ENCODE peak calls at places on chromosomes 4 and X, in seven cellular contexts. T is uterus, I is left ventricle myocardium inferior, K is MM.1S, Z is AG10803, J is pancreas, M is cardiac fibroblast. D is an unnamed sample.
A peak's percentile ranks its signal among the peaks of the same experiment; 100 is the strongest.

GRCh38 chr4:102537280-102537679 is 36.1 kb downstream of the NFKB1 start:
- DNase-seq in M (no peak), T (no peak), K (no peak), Z (no peak), J (no peak), I (no peak), D (no peak)

GRCh38 chrX:34426334-34426733 is 230.8 kb downstream of the TMEM47 start:
- DNase-seq in Z (no peak), T (no peak), M (peak; percentile 12), J (no peak), K (no peak), I (no peak), D (no peak)

GRCh38 chrX:29728639-29729038 is 486.7 kb upstream of the MAGEB2 start:
- DNase-seq in T (no peak), J (no peak), M (no peak), Z (no peak), K (no peak), I (no peak), D (no peak)

GRCh38 chr4:98639523-98639922 is 18.9 kb downstream of the TSPAN5 start:
- DNase-seq in Z (no peak), M (no peak), T (no peak), J (no peak), K (peak; percentile 81), I (no peak), D (no peak)

GRCh38 chr4:128718793-128719192 is 90.7 kb upstream of the JADE1 start:
- DNase-seq in I (no peak), K (no peak), Z (peak; percentile 94), M (peak; percentile 47), T (no peak), J (no peak), D (peak; percentile 28)

GRCh38 chr4:152424980-152425379 is 110.9 kb downstream of the FBXW7 start:
- DNase-seq in T (no peak), M (no peak), J (no peak), Z (no peak), K (no peak), I (no peak), D (peak; percentile 4)

GRCh38 chr4:83504974-83505373 is 20.1 kb upstream of the ABRAXAS1 start:
- DNase-seq in J (no peak), Z (no peak), T (no peak), K (no peak), M (no peak), I (no peak), D (no peak)

GRCh38 chrX:39967348-39967747 is 130.4 kb downstream of the BCOR start:
- DNase-seq in Z (no peak), M (no peak), J (no peak), T (no peak), K (no peak), I (no peak), D (peak; percentile 18)

GRCh38 chrX:10482262-10482661 is 138.1 kb downstream of the MID1 start:
- DNase-seq in I (peak; percentile 37), M (peak; percentile 68), T (no peak), Z (no peak), K (peak; percentile 10), J (no peak), D (no peak)

GRCh38 chr4:158006973-158007372 is 165.9 kb downstream of the GASK1B start:
- DNase-seq in Z (peak; percentile 48), M (peak; percentile 83), K (no peak), J (no peak), I (no peak), T (no peak), D (peak; percentile 38)

GRCh38 chr4:14844059-14844458 is 158.2 kb upstream of the CPEB2 start:
- DNase-seq in T (no peak), Z (no peak), J (no peak), K (no peak), I (no peak), M (no peak), D (no peak)

GRCh38 chr4:124953059-124953850 is 240.7 kb upstream of the ANKRD50 start:
- DNase-seq in J (no peak), K (no peak), T (no peak), M (peak; percentile 88), Z (peak; percentile 79), I (no peak), D (peak; percentile 86)

GRCh38 chrX:148976571-148976970 is 476.2 kb downstream of the AFF2 start:
- DNase-seq in J (no peak), I (no peak), T (no peak), M (no peak), K (no peak), Z (peak; percentile 23), D (no peak)

GRCh38 chrX:111881715-111882114 is 5.7 kb downstream of the TRPC5OS start:
- DNase-seq in K (no peak), M (no peak), Z (no peak), I (no peak), J (no peak), T (no peak), D (no peak)

DNA sequence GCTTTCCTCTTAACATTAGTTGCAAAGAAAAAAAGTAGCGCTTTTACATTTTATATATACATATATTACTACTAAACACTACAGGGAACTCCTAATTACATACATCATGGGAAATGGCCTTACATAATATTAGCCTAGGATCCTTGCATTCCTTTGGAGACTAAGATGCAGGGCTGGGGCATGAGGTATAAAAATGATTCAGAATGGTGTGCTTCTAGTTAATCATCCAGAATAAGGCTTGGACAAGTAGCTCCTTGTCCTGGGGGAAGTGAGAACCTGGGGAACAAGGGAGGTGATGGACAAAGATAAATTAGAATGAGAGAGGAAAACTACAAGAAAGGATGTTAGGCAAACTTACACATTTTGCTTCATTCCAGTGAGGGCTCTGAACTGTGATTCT is 3.0 kb upstream of the GUCY2F start:
- DNase-seq in J (no peak), I (no peak), T (no peak), K (no peak), Z (no peak), M (no peak), D (no peak)
- H3K4me3 ChIP-seq in J (no peak overlapping the region), I (no peak overlapping the region), T (no peak overlapping the region), K (no peak overlapping the region), Z (no peak overlapping the region), M (no peak overlapping the region), D (no peak overlapping the region)

GRCh38 chr4:30616943-30617646 is 103.1 kb upstream of the PCDH7 start:
- DNase-seq in J (no peak), K (no peak), I (no peak), Z (no peak), M (peak; percentile 63), T (no peak), D (peak; percentile 75)
- TF ChIP-seq CTCF in J (no peak), K (no peak), I (no peak), Z (no peak), M (no peak), T (no peak), D (no peak)

GRCh38 chr4:169621754-169622481 is 1.5 kb downstream of the CLCN3 start:
- DNase-seq in J (no peak), I (no peak), Z (peak; percentile 67), M (peak; percentile 61), K (peak; percentile 40), T (no peak), D (peak; percentile 76)
- H3K4me3 ChIP-seq in J (peak overlapping the region; percentile 56), I (peak overlapping the region; percentile 76), Z (peak overlapping the region; percentile 91), M (peak overlapping the region; percentile 72), K (peak overlapping the region; percentile 98), T (peak overlapping the region; percentile 67), D (peak overlapping the region; percentile 89)

GRCh38 chr4:161792991-161793390 is 370.8 kb downstream of the FSTL5 start:
- DNase-seq in K (no peak), I (no peak), M (no peak), J (no peak), T (no peak), Z (no peak), D (no peak)
- TF ChIP-seq CTCF in K (no peak), I (no peak), M (no peak), J (no peak), T (no peak), Z (no peak), D (no peak)

GRCh38 chrX:2969021-2969420 is 37.3 kb upstream of the ARSH start:
- DNase-seq in I (no peak), J (no peak), T (no peak), K (no peak), Z (no peak), M (no peak), D (no peak)

GRCh38 chrX:2967012-2967411 is 37.9 kb upstream of the ARSD start:
- DNase-seq in K (no peak), M (no peak), T (no peak), Z (no peak), J (no peak), I (no peak), D (no peak)

GRCh38 chrX:2967998-2968909 is 38.1 kb upstream of the ARSH start:
- DNase-seq in M (peak; percentile 56), I (no peak), Z (peak; percentile 50), T (no peak), J (no peak), K (no peak), D (peak; percentile 55)

GRCh38 chrX:2965965-2966364 is 36.8 kb upstream of the ARSD start:
- DNase-seq in K (no peak), T (no peak), I (no peak), Z (no peak), J (no peak), M (no peak), D (no peak)

GRCh38 chrX:2967584-2967983 is 38.4 kb upstream of the ARSD start:
- DNase-seq in J (no peak), I (no peak), Z (no peak), T (no peak), M (no peak), K (no peak), D (no peak)
- H3K4me3 ChIP-seq in J (no peak overlapping the region), I (peak overlapping the region; percentile 41), Z (peak overlapping the region; percentile 15), T (no peak overlapping the region), M (no peak overlapping the region), K (no peak overlapping the region), D (no peak overlapping the region)

GRCh38 chr4:6716018-6716911 is at the start of gene BLOC1S4:
- DNase-seq in Z (peak; percentile 92), K (peak; percentile 92), J (peak; percentile 84), I (peak; percentile 87), M (peak; percentile 94), T (peak; percentile 87), D (peak; percentile 85)
- TF ChIP-seq CTCF in Z (peak; percentile 3), K (no peak), J (no peak), I (peak; percentile 36), M (no peak), T (peak; percentile 12), D (no peak)

DNA sequence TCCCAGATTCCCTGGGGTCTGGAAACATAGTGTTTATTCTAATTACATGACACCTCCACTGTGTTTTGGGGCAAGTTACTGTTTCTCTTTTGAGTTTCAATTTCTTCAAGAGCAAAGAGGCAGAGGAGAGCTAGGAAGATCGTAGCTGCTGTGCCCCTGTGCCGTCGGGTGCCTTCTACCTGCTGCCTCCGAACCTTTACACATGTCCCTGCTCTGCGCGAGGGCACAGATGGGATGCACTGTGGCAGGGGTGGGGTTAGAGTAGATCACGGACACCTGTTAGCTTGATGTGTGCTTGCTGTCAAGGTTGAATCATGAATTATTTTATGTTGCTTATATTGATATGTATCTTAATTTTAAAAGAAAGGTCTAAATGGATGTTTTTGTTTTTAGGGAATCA is 71.1 kb upstream of the MSANTD1 start:
- DNase-seq in K (no peak), T (no peak), M (no peak), I (no peak), J (no peak), Z (no peak), D (no peak)
- H3K4me3 ChIP-seq in K (no peak overlapping the region), T (no peak overlapping the region), M (no peak overlapping the region), I (no peak overlapping the region), J (peak overlapping the region; percentile 37), Z (no peak overlapping the region), D (no peak overlapping the region)

DNA sequence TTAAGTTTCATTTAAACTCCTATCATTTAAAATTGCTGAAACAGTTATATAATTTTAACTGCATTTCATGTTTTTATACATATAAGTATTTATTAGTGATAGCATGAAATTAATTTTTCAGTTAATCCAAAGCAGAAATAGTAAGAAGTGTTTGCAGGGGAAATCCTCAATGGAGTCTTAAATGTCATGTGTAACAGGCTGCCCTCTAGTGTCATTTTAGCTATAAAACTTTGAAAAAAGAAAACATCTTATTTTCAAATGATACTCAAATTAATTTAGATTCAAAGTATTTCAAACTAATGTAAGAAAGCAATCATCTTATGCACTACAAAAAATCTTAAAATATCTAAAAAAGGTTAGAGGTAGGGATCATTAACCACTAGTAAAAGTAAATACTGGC is 27.1 kb downstream of the TAPT1 start:
- DNase-seq in T (no peak), J (no peak), I (no peak), M (peak; percentile 61), Z (peak; percentile 39), K (peak; percentile 25), D (peak; percentile 49)
- TF ChIP-seq CTCF in T (no peak), J (no peak), I (peak; percentile 51), M (peak; percentile 32), Z (peak; percentile 54), K (peak; percentile 45), D (peak; percentile 32)

D was measured in fibroblast of mammary gland.